ENCODE peak calls at places on chromosome 10, in ten cellular contexts. G is effector CD4-positive, alpha-beta T cell; T is HTR-8/SVneo; Y is fibroblast of pulmonary artery; D is kidney tubule cell; L is T-helper 2 cell; K is RPMI7951; N is hippocampal formation; R is Right ventricle myocardium superior; X is skeletal muscle cell. V is an unnamed sample.

GRCh38 chr10:132066186-132066585 is 440 bp downstream of the JAKMIP3 start:
- DNase-seq in K (no peak), D (no peak), N (no peak), L (no peak), R (no peak), T (no peak), X (no peak), Y (peak), G (no peak), V (no peak)

GRCh38 chr10:100751211-100751933 is 6.0 kb downstream of the PAX2 start:
- DNase-seq in G (no peak), L (no peak), K (no peak), R (no peak), N (no peak), X (no peak), T (no peak), Y (no peak), D (peak), V (no peak)

GRCh38 chr10:67763499-67764011 is 67.6 kb upstream of the CTNNA3 start:
- DNase-seq in N (peak), D (peak), L (peak), T (peak), K (peak), Y (peak), G (peak), X (no peak), R (peak), V (peak)

GRCh38 chr10:88642991-88643390 is 21.3 kb upstream of the LIPF start:
- DNase-seq in D (peak), K (no peak), G (no peak), T (no peak), X (no peak), Y (peak), N (no peak), L (no peak), R (no peak), V (no peak)

GRCh38 chr10:2909921-2910320 is 157.4 kb upstream of the PFKP start:
- DNase-seq in R (no peak), X (no peak), T (no peak), D (no peak), G (no peak), K (no peak), L (no peak), Y (no peak), N (no peak), V (no peak)

GRCh38 chr10:44966816-44967509 is 7.4 kb downstream of the RASSF4 start:
- DNase-seq in L (no peak), R (no peak), K (no peak), D (peak), X (no peak), T (no peak), Y (no peak), N (no peak), G (no peak), V (peak)

GRCh38 chr10:132033632-132034031 is 32.1 kb upstream of the JAKMIP3 start:
- DNase-seq in G (no peak), L (no peak), Y (no peak), N (no peak), D (no peak), K (no peak), R (no peak), T (no peak), X (no peak), V (no peak)

GRCh38 chr10:80488539-80489066 is 34.5 kb downstream of the TSPAN14 start:
- DNase-seq in N (no peak), D (peak), K (peak), Y (no peak), L (no peak), G (no peak), T (no peak), R (no peak), X (no peak), V (peak)

GRCh38 chr10:21721000-21721670 is 187.1 kb downstream of the MLLT10 start:
- DNase-seq in N (no peak), G (no peak), D (no peak), T (no peak), Y (no peak), L (no peak), X (no peak), R (no peak), K (no peak), V (no peak)

GRCh38 chr10:131220601-131221171 is 90.8 kb downstream of the TCERG1L start:
- DNase-seq in G (no peak), T (no peak), L (no peak), X (no peak), Y (no peak), R (no peak), D (no peak), N (no peak), K (no peak), V (no peak)

GRCh38 chr10:94320285-94320914 is 42.3 kb downstream of the NOC3L start:
- DNase-seq in Y (peak), X (no peak), G (peak), D (peak), N (peak), R (peak), K (peak), T (peak), L (peak), V (peak)

GRCh38 chr10:6576326-6576725 is 3.8 kb downstream of the PRKCQ start:
- DNase-seq in X (no peak), N (no peak), L (no peak), Y (no peak), G (no peak), T (no peak), D (no peak), K (no peak), R (no peak), V (no peak)

GRCh38 chr10:103696411-103697145 is 158.8 kb downstream of the SH3PXD2A start:
- DNase-seq in Y (peak), X (peak), D (peak), L (peak), R (peak), N (peak), T (peak), K (peak), G (peak), V (peak)

GRCh38 chr10:86130737-86131475 is 235.7 kb downstream of the GRID1 start:
- DNase-seq in N (no peak), K (no peak), L (no peak), D (no peak), Y (no peak), G (no peak), T (no peak), X (no peak), R (no peak), V (no peak)

GRCh38 chr10:78931333-78932083 is 137.3 kb upstream of the ZMIZ1 start:
- DNase-seq in K (peak), Y (peak), L (no peak), G (no peak), T (peak), X (peak), D (peak), R (peak), N (no peak), V (peak)

GRCh38 chr10:110305767-110306451 is 1.2 kb upstream of the SMNDC1 start:
- DNase-seq in X (peak), D (peak), R (peak), L (peak), Y (peak), T (peak), N (no peak), G (peak), K (peak), V (no peak)

GRCh38 chr10:123380491-123381085 is 226.4 kb downstream of the BUB3 start:
- DNase-seq in K (peak), D (peak), T (peak), G (no peak), N (no peak), X (peak), R (no peak), Y (peak), L (no peak), V (no peak)

GRCh38 chr10:76341740-76342139 is 910.3 kb downstream of the LRMDA start:
- DNase-seq in K (no peak), D (no peak), X (no peak), R (no peak), N (no peak), T (no peak), Y (no peak), L (no peak), G (no peak), V (no peak)

GRCh38 chr10:94210465-94211186 is 152.1 kb downstream of the NOC3L start:
- DNase-seq in K (no peak), Y (no peak), T (no peak), G (no peak), D (no peak), N (no peak), L (no peak), X (no peak), R (no peak), V (no peak)

GRCh38 chr10:101576229-101576863 is 11.7 kb downstream of the POLL start:
- DNase-seq in G (no peak), D (peak), N (no peak), Y (no peak), X (no peak), L (no peak), R (peak), K (no peak), T (no peak), V (no peak)

GRCh38 chr10:905503-905902 is 26.0 kb downstream of the LARP4B start:
- DNase-seq in G (no peak), K (no peak), R (no peak), D (no peak), L (no peak), X (no peak), T (no peak), Y (peak), N (no peak), V (no peak)

GRCh38 chr10:6018422-6018821 is 41.1 kb upstream of the IL15RA start:
- DNase-seq in N (no peak), Y (peak), R (peak), T (no peak), X (no peak), D (no peak), G (no peak), K (no peak), L (no peak), V (no peak)

GRCh38 chr10:94235470-94235869 is 127.3 kb downstream of the NOC3L start:
- DNase-seq in D (no peak), T (no peak), X (no peak), K (no peak), G (no peak), R (no peak), Y (no peak), L (no peak), N (no peak), V (no peak)

GRCh38 chr10:67539312-67539711 is 156.7 kb downstream of the CTNNA3 start:
- DNase-seq in D (no peak), G (no peak), K (no peak), R (peak), L (no peak), Y (peak), X (no peak), N (no peak), T (no peak), V (no peak)

GRCh38 chr10:119758448-119758847 is 32.6 kb downstream of the INPP5F start:
- DNase-seq in D (no peak), R (no peak), Y (no peak), K (no peak), X (no peak), N (no peak), G (no peak), L (no peak), T (no peak), V (no peak)

GRCh38 chr10:76197293-76197692 is 765.9 kb downstream of the LRMDA start:
- DNase-seq in X (no peak), N (no peak), L (no peak), G (no peak), R (no peak), Y (no peak), K (no peak), D (no peak), T (no peak), V (no peak)

GRCh38 chr10:70714961-70715360 is 42.7 kb downstream of the ADAMTS14 start:
- DNase-seq in D (no peak), L (no peak), T (no peak), G (no peak), X (no peak), N (no peak), Y (no peak), K (peak), R (no peak), V (no peak)

GRCh38 chr10:35668865-35669650 is 27.0 kb upstream of the FZD8 start:
- DNase-seq in G (no peak), R (no peak), X (no peak), D (no peak), N (no peak), Y (no peak), L (no peak), K (no peak), T (no peak), V (no peak)

GRCh38 chr10:100656479-100656878 is 88.9 kb upstream of the PAX2 start:
- DNase-seq in L (no peak), D (peak), K (no peak), N (no peak), Y (peak), R (no peak), T (peak), G (no peak), X (no peak), V (no peak)

V was measured in tibial artery.